ENCODE peak calls at places on chromosomes 11 and 22, in four cellular contexts. R is AG04450, B is AG09309, T is HCT116. S is an unnamed sample.

GRCh38 chr11:94141511-94142307 is 13.1 kb downstream of the PANX1 start:
- DNase-seq in R (no peak), T (no peak), B (no peak), S (no peak)

GRCh38 chr11:128311742-128312719 is 275.3 kb downstream of the ETS1 start:
- DNase-seq in T (no peak), R (no peak), B (no peak), S (no peak)

GRCh38 chr11:86558841-86559240 is 113.6 kb downstream of the ME3 start:
- DNase-seq in R (no peak), B (no peak), T (no peak), S (no peak)

GRCh38 chr22:36395922-36396321 is 8.2 kb upstream of the MYH9 start:
- DNase-seq in B (no peak), R (no peak), T (no peak), S (no peak)

GRCh38 chr11:92681606-92682005 is 287.8 kb upstream of the MTNR1B start:
- DNase-seq in B (no peak), T (no peak), R (no peak), S (no peak)

GRCh38 chr11:9716275-9717039 is 52.6 kb downstream of the SWAP70 start:
- DNase-seq in B (no peak), T (no peak), R (peak; percentile 18), S (no peak)

GRCh38 chr11:67118801-67119576 is at the start of gene KDM2A:
- DNase-seq in R (peak; percentile 98), T (peak; percentile 96), B (peak; percentile 94), S (peak; percentile 98)

GRCh38 chr11:112745958-112746357 is 215.3 kb upstream of the NCAM1 start:
- DNase-seq in T (no peak), R (no peak), B (no peak), S (no peak)

GRCh38 chr22:45212306-45212709 is 28.4 kb downstream of the KIAA0930 start:
- DNase-seq in T (no peak), B (peak; percentile 74), R (peak; percentile 70), S (no peak)

GRCh38 chr11:37525336-37525735 is 927.3 kb upstream of the RAG2 start:
- DNase-seq in B (no peak), T (no peak), R (no peak), S (no peak)

GRCh38 chr11:86380295-86380694 is 5.6 kb downstream of the CCDC81 start:
- DNase-seq in T (no peak), B (no peak), R (no peak), S (no peak)

GRCh38 chr11:131504199-131504949 is 134.0 kb downstream of the NTM start:
- DNase-seq in R (no peak), T (no peak), B (no peak), S (no peak)

GRCh38 chr11:133318221-133318620 is 214.1 kb downstream of the OPCML start:
- DNase-seq in T (no peak), B (no peak), R (no peak), S (no peak)

GRCh38 chr22:50112151-50113118 is 22.6 kb downstream of the MOV10L1 start:
- DNase-seq in T (no peak), B (peak; percentile 11), R (peak; percentile 21), S (no peak)

GRCh38 chr22:43435851-43436535 is 24.2 kb downstream of the MPPED1 start:
- DNase-seq in T (no peak), R (no peak), B (no peak), S (no peak)

GRCh38 chr22:36334838-36335603 is 52.7 kb downstream of the MYH9 start:
- DNase-seq in T (no peak), B (no peak), R (peak; percentile 70), S (no peak)

GRCh38 chr11:118673361-118674093 is 5.9 kb downstream of the TREH start:
- DNase-seq in R (no peak), T (no peak), B (no peak), S (no peak)

GRCh38 chr11:100576044-100577021 is 110.8 kb upstream of the ARHGAP42 start:
- DNase-seq in T (peak; percentile 43), B (peak; percentile 34), R (no peak), S (peak; percentile 42)

GRCh38 chr11:82873919-82874333 is 26.3 kb downstream of the PRCP start:
- DNase-seq in B (no peak), T (no peak), R (no peak), S (peak; percentile 66)

GRCh38 chr11:80980221-80980620 is 1539.4 kb upstream of the TENM4 start:
- DNase-seq in B (no peak), T (no peak), R (peak; percentile 1), S (no peak)

GRCh38 chr11:79438631-79439429 is 2.0 kb downstream of the TENM4 start:
- DNase-seq in B (no peak), R (no peak), T (no peak), S (no peak)

GRCh38 chr11:120501976-120502755 is 9.4 kb upstream of the GRIK4 start:
- DNase-seq in T (no peak), R (no peak), B (no peak), S (no peak)

GRCh38 chr11:440065-441042 is 1.5 kb downstream of the ANO9 start:
- DNase-seq in T (no peak), B (no peak), R (no peak), S (no peak)

GRCh38 chr22:23149743-23150238 is 4.5 kb downstream of the RAB36 start:
- DNase-seq in B (no peak), R (no peak), T (no peak), S (no peak)

GRCh38 chr11:104094576-104094975 is 58.1 kb downstream of the DDI1 start:
- DNase-seq in R (no peak), B (no peak), T (no peak), S (no peak)

GRCh38 chr11:57269580-57270021 is 32.6 kb upstream of the APLNR start:
- DNase-seq in R (no peak), B (no peak), T (no peak), S (no peak)

GRCh38 chr11:61902313-61902712 is 11.0 kb upstream of the FADS3 start:
- DNase-seq in T (no peak), R (no peak), B (no peak), S (no peak)

GRCh38 chr11:736431-736830 is 10.8 kb upstream of the TALDO1 start:
- DNase-seq in T (no peak), R (no peak), B (no peak), S (no peak)

GRCh38 chr22:35510481-35510934 is 30.1 kb upstream of the RASD2 start:
- DNase-seq in R (no peak), T (no peak), B (no peak), S (no peak)

GRCh38 chr11:9219572-9219971 is 45.6 kb downstream of the DENND5A start:
- DNase-seq in T (no peak), B (peak; percentile 87), R (peak; percentile 48), S (no peak)

GRCh38 chr22:38882972-38883622 is 11.1 kb upstream of the CBX6 start:
- DNase-seq in R (no peak), B (no peak), T (no peak), S (no peak)

GRCh38 chr22:20264614-20265452 is 3.3 kb downstream of the RTN4R start:
- DNase-seq in B (no peak), T (no peak), R (no peak), S (no peak)

GRCh38 chr22:20267441-20268288 is 453 bp downstream of the RTN4R start:
- DNase-seq in B (no peak), R (no peak), T (no peak), S (no peak)

GRCh38 chr22:20268350-20269012 is 363 bp upstream of the RTN4R start:
- DNase-seq in B (no peak), R (no peak), T (peak; percentile 8), S (no peak)

GRCh38 chr22:20271114-20271994 is 3.2 kb upstream of the RTN4R start:
- DNase-seq in R (no peak), T (no peak), B (no peak), S (no peak)

GRCh38 chr22:20268289-20268349 is at the start of gene RTN4R:
- DNase-seq in R (no peak), T (no peak), B (no peak), S (no peak)
- H3K4me3 ChIP-seq in R (peak within 1 kb of the TSS; percentile 22), T (peak within 1 kb of the TSS; percentile 62), B (no peak within 1 kb of the TSS), S (peak within 1 kb of the TSS; percentile 37)

DNA sequence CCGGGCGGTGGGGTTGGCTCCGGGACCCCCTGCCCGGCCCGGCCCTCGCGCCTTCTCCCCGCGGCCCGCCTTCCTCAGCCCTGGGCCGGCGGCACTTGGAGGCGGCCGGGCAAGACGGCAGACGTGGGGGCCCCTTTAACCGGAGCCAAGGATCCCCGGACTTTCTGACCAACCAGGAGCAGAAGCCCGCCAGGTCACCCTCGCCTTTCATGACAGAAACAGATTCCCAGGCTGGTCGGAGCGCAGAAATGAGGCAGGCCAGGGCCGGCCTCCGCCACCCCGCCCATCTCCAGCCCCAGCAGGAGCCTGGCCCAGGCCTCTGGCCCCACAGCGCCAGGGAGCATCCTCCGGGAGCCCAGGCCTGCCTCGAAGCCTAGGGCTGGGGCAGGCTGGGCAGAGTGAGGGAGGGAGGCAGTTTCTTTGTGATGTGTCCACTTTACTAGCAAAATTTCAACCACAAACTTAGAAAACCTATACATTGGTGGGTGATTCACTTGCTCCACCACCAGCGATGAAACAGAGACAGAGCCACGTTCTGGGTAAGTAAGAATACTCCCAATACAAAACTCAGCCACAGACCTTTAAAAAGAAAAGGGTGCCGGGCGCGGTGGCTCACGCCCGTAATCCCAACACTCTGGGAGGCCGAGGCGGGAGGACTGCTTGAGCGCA is 22.5 kb downstream of the CDKN1C start:
- DNase-seq in T (no peak), R (no peak), B (no peak), S (no peak)
- H3K4me3 ChIP-seq in T (no peak overlapping the region), R (no peak overlapping the region), B (no peak overlapping the region), S (no peak overlapping the region)

GRCh38 chr11:114180301-114181055 is 115.7 kb upstream of the NNMT start:
- DNase-seq in B (no peak), T (no peak), R (no peak), S (no peak)
- H3K4me3 ChIP-seq in B (no peak overlapping the region), T (no peak overlapping the region), R (no peak overlapping the region), S (no peak overlapping the region)

GRCh38 chr11:65496304-65497140 is 2.3 kb upstream of the MALAT1 start:
- DNase-seq in T (no peak), B (no peak), R (no peak), S (no peak)
- H3K4me3 ChIP-seq in T (peak overlapping the region; percentile 42), B (peak overlapping the region; percentile 13), R (peak overlapping the region; percentile 45), S (peak overlapping the region; percentile 54)

DNA sequence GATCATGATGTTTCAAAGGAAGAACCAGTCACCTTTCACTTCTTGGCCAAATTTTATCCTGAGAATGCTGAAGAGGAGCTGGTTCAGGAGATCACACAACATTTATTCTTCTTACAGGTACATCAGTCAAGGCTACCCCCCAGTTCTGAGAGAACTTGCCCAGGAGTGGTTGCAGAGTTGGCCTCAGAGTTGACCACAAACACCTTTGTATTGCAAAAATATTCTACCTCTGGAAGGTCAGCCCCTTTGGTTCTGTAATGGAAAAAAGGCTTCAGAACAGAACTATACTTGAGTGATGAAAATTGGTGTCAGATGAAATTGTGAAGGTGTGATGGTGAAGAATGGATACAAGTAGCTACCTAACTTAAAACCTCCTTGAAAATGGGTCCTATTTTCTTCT is 35.7 kb downstream of the NF2 start:
- DNase-seq in B (no peak), T (no peak), R (no peak), S (no peak)
- H3K4me3 ChIP-seq in B (no peak overlapping the region), T (no peak overlapping the region), R (no peak overlapping the region), S (no peak overlapping the region)

S was measured in Jurkat, Clone E6-1.